ENCODE peak calls at places on chromosomes 12 and 14, in four cellular contexts. W, B, I and V are unnamed samples.

GRCh38 chr12:91043408-91043807 is 14.4 kb downstream of the KERA start:
- DNase-seq in W (no peak), I (no peak), B (no peak), V (no peak)

GRCh38 chr12:31591308-31591901 is 469 bp upstream of the DENND5B start:
- DNase-seq in W (no peak), B (peak; percentile 46), I (peak; percentile 73), V (no peak)

GRCh38 chr14:81454572-81455218 is 54.6 kb upstream of the STON2 start:
- DNase-seq in B (no peak), W (no peak), I (no peak), V (no peak)

GRCh38 chr12:13124661-13125505 is 21.4 kb upstream of the GSG1 start:
- DNase-seq in I (peak; percentile 68), W (peak; percentile 68), B (no peak), V (no peak)

GRCh38 chr12:76883151-76883550 is 4.3 kb upstream of the CSRP2 start:
- DNase-seq in B (no peak), I (peak; percentile 28), W (peak; percentile 84), V (no peak)

GRCh38 chr14:54647378-54647777 is 80.5 kb downstream of the SAMD4A start:
- DNase-seq in W (no peak), I (no peak), B (no peak), V (no peak)

GRCh38 chr14:103091041-103091882 is 3.3 kb upstream of the EXOC3L4 start:
- DNase-seq in B (peak; percentile 75), I (peak; percentile 37), W (peak; percentile 47), V (peak; percentile 45)

GRCh38 chr12:95877622-95878021 is 18.9 kb downstream of the SNRPF start:
- DNase-seq in I (peak; percentile 20), B (no peak), W (no peak), V (no peak)

GRCh38 chr12:113980537-113981337 is 14.6 kb upstream of the RBM19 start:
- DNase-seq in B (peak; percentile 72), I (peak; percentile 68), W (peak; percentile 74), V (peak; percentile 84)

GRCh38 chr14:24403294-24404013 is 4.7 kb downstream of the NYNRIN start:
- DNase-seq in B (no peak), W (peak; percentile 28), I (no peak), V (no peak)

GRCh38 chr14:71355324-71356201 is 448.3 kb downstream of the PCNX1 start:
- DNase-seq in W (peak; percentile 68), I (no peak), B (no peak), V (no peak)

GRCh38 chr12:8026282-8026637 is 6.3 kb upstream of the FOXJ2 start:
- DNase-seq in B (no peak), I (peak; percentile 91), W (no peak), V (no peak)

GRCh38 chr12:47848853-47849252 is 29.1 kb upstream of the HDAC7 start:
- DNase-seq in W (no peak), I (no peak), B (no peak), V (no peak)

GRCh38 chr14:92938235-92938875 is 15.4 kb downstream of the CHGA start:
- DNase-seq in B (no peak), I (no peak), W (no peak), V (no peak)

GRCh38 chr12:113208041-113208934 is 13.0 kb upstream of the TPCN1 start:
- DNase-seq in W (peak; percentile 79), I (peak; percentile 80), B (no peak), V (no peak)

GRCh38 chr12:49666176-49666575 is 41.0 kb downstream of the FMNL3 start:
- DNase-seq in I (no peak), W (no peak), B (no peak), V (no peak)

GRCh38 chr12:49665384-49665783 is 41.8 kb downstream of the FMNL3 start:
- DNase-seq in W (no peak), B (no peak), I (no peak), V (no peak)

GRCh38 chr12:49662998-49663843 is 39.9 kb downstream of the PRPF40B start:
- DNase-seq in W (peak; percentile 86), I (peak; percentile 97), B (peak; percentile 78), V (no peak)

GRCh38 chr12:49664167-49664566 is 40.8 kb downstream of the PRPF40B start:
- DNase-seq in I (no peak), B (no peak), W (no peak), V (no peak)

DNA sequence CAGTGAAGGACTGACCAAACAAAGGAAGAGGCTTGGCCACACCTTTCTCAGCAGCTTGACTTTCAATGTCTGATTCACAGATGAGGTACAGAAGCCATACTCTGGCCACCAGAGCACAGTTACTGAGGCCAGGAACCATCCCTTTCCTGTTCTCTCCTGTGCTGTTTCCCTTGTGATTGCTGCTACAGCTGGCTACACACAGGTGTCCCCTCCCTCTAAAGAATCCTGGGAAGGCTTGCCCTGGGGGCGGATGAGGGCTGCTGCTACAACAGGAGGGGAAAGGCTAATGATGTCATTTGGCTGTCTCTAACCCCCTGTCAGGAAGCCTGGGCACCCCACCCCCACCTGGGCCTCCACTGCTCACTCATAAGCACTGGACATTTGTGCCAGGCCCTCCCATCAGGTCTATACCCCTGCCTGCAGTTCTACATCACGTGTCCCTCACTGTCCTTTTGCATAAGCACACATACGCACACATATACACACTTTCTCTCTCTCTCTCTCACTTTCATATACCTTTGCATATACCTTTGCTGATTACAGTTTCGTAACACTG is 41.3 kb downstream of the PRPF40B start:
- DNase-seq in W (no peak), I (no peak), B (no peak), V (no peak)
- H2AK5ac ChIP-seq in W (peak overlapping the region; percentile 92), I (peak overlapping the region; percentile 26), B (no peak overlapping the region), V (no peak overlapping the region)

GRCh38 chr14:68476965-68477455 is 315.9 kb downstream of the ZFP36L1 start:
- DNase-seq in W (no peak), B (no peak), I (no peak), V (no peak)
- H2AFZ ChIP-seq in W (peak overlapping the region; percentile 24), B (no peak overlapping the region), I (no peak overlapping the region), V (no peak overlapping the region)

DNA sequence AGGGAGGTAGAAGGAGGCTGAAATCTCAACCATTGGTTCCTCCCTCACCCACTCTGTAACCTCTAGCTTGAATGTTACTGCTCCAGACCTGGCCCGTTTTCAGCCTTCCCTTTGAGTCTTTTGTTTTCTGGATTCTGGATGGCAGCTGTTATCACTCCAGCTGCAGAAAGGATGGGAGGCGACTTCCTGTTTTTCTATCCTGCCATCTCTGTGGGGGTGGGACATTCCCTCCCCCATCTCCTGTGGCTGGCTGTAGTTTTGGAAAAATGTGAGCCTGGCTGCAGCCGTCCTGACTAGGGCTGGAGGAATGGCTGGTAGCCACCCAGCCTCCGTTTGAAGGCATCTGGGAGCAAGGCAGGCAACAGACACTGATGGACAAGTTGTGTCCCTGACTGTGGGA is 2.9 kb upstream of the PPFIBP1 start:
- DNase-seq in B (peak; percentile 47), W (peak; percentile 52), I (no peak), V (no peak)
- H3K14ac ChIP-seq in B (no peak overlapping the region), W (peak overlapping the region; percentile 91), I (peak overlapping the region; percentile 55), V (no peak overlapping the region)

GRCh38 chr12:116080415-116080814 is 197.1 kb downstream of the MED13L start:
- DNase-seq in B (no peak), W (no peak), I (no peak), V (no peak)
- H2AK5ac ChIP-seq in B (no peak overlapping the region), W (no peak overlapping the region), I (no peak overlapping the region), V (no peak overlapping the region)

GRCh38 chr12:99257672-99258071 is 389.9 kb upstream of the GARIN6 start:
- DNase-seq in I (no peak), B (no peak), W (no peak), V (no peak)

GRCh38 chr12:99261256-99261655 is 386.3 kb upstream of the GARIN6 start:
- DNase-seq in W (no peak), I (peak; percentile 54), B (no peak), V (no peak)

GRCh38 chr12:99260597-99260996 is 387.0 kb upstream of the GARIN6 start:
- DNase-seq in I (no peak), B (no peak), W (no peak), V (no peak)

DNA sequence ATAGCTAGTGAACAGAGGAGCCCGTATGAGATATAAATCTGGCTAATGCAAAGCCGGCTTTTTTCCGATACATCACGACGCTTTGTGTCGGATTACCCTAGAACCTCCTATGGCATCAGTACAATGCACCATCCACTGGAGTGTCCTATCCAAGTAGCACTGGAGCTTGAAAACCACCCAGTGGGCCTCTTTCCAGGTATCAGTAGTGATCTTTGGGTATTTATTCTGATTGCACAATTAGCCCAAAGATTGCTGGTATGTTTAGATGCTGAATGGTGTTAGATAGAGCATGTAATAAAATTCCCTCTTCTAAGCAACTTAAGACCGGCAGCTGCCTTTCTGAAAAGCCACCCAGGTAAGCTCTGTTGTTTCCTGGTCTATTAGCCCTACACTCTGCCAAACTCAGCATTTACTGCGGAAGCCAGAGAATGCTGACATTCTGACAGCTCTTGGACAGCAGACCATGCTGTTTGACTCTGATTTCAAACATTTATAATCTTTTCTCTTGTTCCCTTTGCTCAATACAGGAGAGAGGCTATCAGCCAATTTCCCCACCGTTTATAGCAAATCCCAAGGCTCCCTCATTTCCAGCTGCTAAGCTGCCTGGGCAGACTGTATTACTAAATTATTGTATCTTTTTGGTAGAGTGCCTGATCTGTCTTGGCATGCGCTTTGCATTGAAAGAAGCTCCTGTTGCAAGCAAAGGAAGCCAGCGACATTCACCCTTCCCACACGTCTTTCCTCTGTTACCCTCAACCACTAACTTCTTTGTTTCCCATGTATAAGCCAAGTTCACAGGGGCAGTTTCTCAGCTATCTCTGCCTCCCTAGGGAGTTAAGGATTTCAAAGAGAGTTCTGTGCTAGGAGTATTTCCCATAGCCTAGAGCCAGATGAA is 388.3 kb upstream of the GARIN6 start:
- DNase-seq in B (no peak), W (no peak), I (peak; percentile 12), V (no peak)
- H2AFZ ChIP-seq in B (no peak overlapping the region), W (no peak overlapping the region), I (no peak overlapping the region), V (peak overlapping the region; percentile 80)

GRCh38 chr12:123150273-123150803 is 552 bp downstream of the PITPNM2 start:
- DNase-seq in W (no peak), B (no peak), I (peak; percentile 20), V (no peak)
- H3K14ac ChIP-seq in W (peak overlapping the region; percentile 68), B (no peak overlapping the region), I (peak overlapping the region; percentile 89), V (peak overlapping the region; percentile 86)

GRCh38 chr12:124744659-124745467 is 118.8 kb downstream of the SCARB1 start:
- DNase-seq in W (no peak), I (no peak), B (peak; percentile 91), V (no peak)
- H2AK5ac ChIP-seq in W (peak overlapping the region; percentile 96), I (peak overlapping the region; percentile 84), B (no peak overlapping the region), V (no peak overlapping the region)

GRCh38 chr12:6199531-6200265 is 502 bp upstream of the CD9 start:
- DNase-seq in I (peak; percentile 71), W (no peak), B (peak; percentile 84), V (no peak)
- H2AFZ ChIP-seq in I (no peak overlapping the region), W (peak overlapping the region; percentile 91), B (no peak overlapping the region), V (peak overlapping the region; percentile 88)